ENCODE peak calls at places on chromosomes 12 and 14, in eight cellular contexts. W is adipocyte, I is neural progenitor cell, V is DND-41, R is stomach, Z is ovary, K is esophagus squamous epithelium, M is heart left ventricle. U is an unnamed sample.

GRCh38 chr12:64323476-64324225 is 66.9 kb downstream of the C12orf56 start:
- DNase-seq in W (peak; percentile 73), I (no peak), V (no peak), R (no peak), Z (no peak), K (no peak), M (no peak), U (no peak)

GRCh38 chr12:43444940-43445564 is 107.0 kb downstream of the ADAMTS20 start:
- DNase-seq in W (peak; percentile 82), I (peak; percentile 74), V (peak; percentile 58), R (peak; percentile 51), Z (no peak), K (no peak), M (peak; percentile 14), U (peak; percentile 11)

GRCh38 chr14:104917992-104918391 is 6.7 kb upstream of the PLD4 start:
- DNase-seq in W (no peak), I (no peak), V (no peak), R (no peak), Z (no peak), K (no peak), M (no peak), U (no peak)

GRCh38 chr12:106031736-106032135 is 107.0 kb downstream of the NUAK1 start:
- DNase-seq in W (no peak), I (no peak), V (no peak), R (no peak), Z (no peak), K (no peak), M (no peak), U (no peak)

GRCh38 chr14:100203146-100203545 is 35.8 kb upstream of the YY1 start:
- DNase-seq in W (no peak), I (no peak), V (no peak), R (no peak), Z (no peak), K (no peak), M (no peak), U (no peak)

GRCh38 chr12:52242442-52243263 is 9.6 kb downstream of the KRT7 start:
- DNase-seq in W (no peak), I (no peak), V (no peak), R (no peak), Z (no peak), K (no peak), M (no peak), U (no peak)

GRCh38 chr12:130495156-130495555 is 157.5 kb downstream of the PIWIL1 start:
- DNase-seq in W (no peak), I (no peak), V (no peak), R (no peak), Z (no peak), K (no peak), M (no peak), U (no peak)

GRCh38 chr14:56056031-56056430 is 62.2 kb upstream of the PELI2 start:
- DNase-seq in W (no peak), I (no peak), V (no peak), R (no peak), Z (no peak), K (no peak), M (no peak), U (no peak)

GRCh38 chr12:46933947-46934346 is 108.2 kb upstream of the SLC38A4 start:
- DNase-seq in W (peak; percentile 87), I (peak; percentile 39), V (peak; percentile 9), R (no peak), Z (no peak), K (no peak), M (no peak), U (no peak)

GRCh38 chr12:122684297-122684696 is 18.9 kb downstream of the HCAR2 start:
- DNase-seq in W (no peak), I (no peak), V (no peak), R (no peak), Z (no peak), K (no peak), M (no peak), U (no peak)

GRCh38 chr12:94731733-94732360 is 81.5 kb upstream of the TMCC3 start:
- DNase-seq in W (no peak), I (peak; percentile 82), V (no peak), R (no peak), Z (no peak), K (no peak), M (no peak), U (no peak)

GRCh38 chr12:110606253-110606611 is 7.7 kb upstream of the TCTN1 start:
- DNase-seq in W (no peak), I (no peak), V (no peak), R (no peak), Z (no peak), K (no peak), M (no peak), U (no peak)

GRCh38 chr12:109726511-109727038 is 12.9 kb downstream of the FAM222A start:
- DNase-seq in W (no peak), I (no peak), V (no peak), R (no peak), Z (no peak), K (no peak), M (no peak), U (no peak)

GRCh38 chr12:132942611-132943010 is 13.5 kb downstream of the ZNF605 start:
- DNase-seq in W (no peak), I (no peak), V (no peak), R (no peak), Z (no peak), K (no peak), M (no peak), U (no peak)

GRCh38 chr12:132945806-132946506 is 10.2 kb downstream of the ZNF605 start:
- DNase-seq in W (no peak), I (no peak), V (no peak), R (no peak), Z (no peak), K (no peak), M (no peak), U (no peak)

GRCh38 chr12:132949936-132950837 is 5.9 kb downstream of the ZNF605 start:
- DNase-seq in W (no peak), I (no peak), V (no peak), R (no peak), Z (no peak), K (no peak), M (no peak), U (no peak)

GRCh38 chr12:132948146-132949066 is 7.7 kb downstream of the ZNF605 start:
- DNase-seq in W (no peak), I (no peak), V (no peak), R (no peak), Z (no peak), K (no peak), M (no peak), U (no peak)

GRCh38 chr12:132946507-132946820 is 9.6 kb downstream of the ZNF605 start:
- DNase-seq in W (no peak), I (no peak), V (no peak), R (no peak), Z (no peak), K (no peak), M (no peak), U (no peak)
- H3K9me3 ChIP-seq in W (peaks cover 98% of the 10 kb centered on the region), I (peaks cover 2% of the 10 kb centered on the region), V (peaks cover 79% of the 10 kb centered on the region), R (peaks cover 86% of the 10 kb centered on the region), Z (no peaks in the 10 kb centered on the region), K (peaks cover 97% of the 10 kb centered on the region), M (no peaks in the 10 kb centered on the region), U (peaks cover 51% of the 10 kb centered on the region)

GRCh38 chr14:69983317-69983716 is 104.1 kb downstream of the SMOC1 start:
- DNase-seq in W (no peak), I (no peak), V (no peak), R (no peak), Z (no peak), K (no peak), M (no peak), U (no peak)

GRCh38 chr14:69985456-69985855 is 106.2 kb downstream of the SMOC1 start:
- DNase-seq in W (peak; percentile 58), I (no peak), V (no peak), R (no peak), Z (no peak), K (no peak), M (no peak), U (no peak)

GRCh38 chr14:69982220-69982795 is 103.1 kb downstream of the SMOC1 start:
- DNase-seq in W (no peak), I (no peak), V (no peak), R (no peak), Z (no peak), K (no peak), M (no peak), U (no peak)

GRCh38 chr14:69980457-69981414 is 101.5 kb downstream of the SMOC1 start:
- DNase-seq in W (no peak), I (peak; percentile 62), V (no peak), R (no peak), Z (no peak), K (no peak), M (no peak), U (no peak)

GRCh38 chr14:69979882-69980281 is 100.7 kb downstream of the SMOC1 start:
- DNase-seq in W (no peak), I (no peak), V (no peak), R (no peak), Z (no peak), K (no peak), M (no peak), U (no peak)
- H3K27me3 ChIP-seq in W (no peaks in the 10 kb centered on the region), I (no peaks in the 10 kb centered on the region), V (peaks cover 5% of the 10 kb centered on the region), R (no peaks in the 10 kb centered on the region), Z (no peaks in the 10 kb centered on the region), K (no peaks in the 10 kb centered on the region), M (no peaks in the 10 kb centered on the region), U (peaks cover 8% of the 10 kb centered on the region)

GRCh38 chr14:29940482-29940881 is 12.8 kb upstream of the PRKD1 start:
- DNase-seq in W (no peak), I (no peak), V (no peak), R (no peak), Z (no peak), K (no peak), M (no peak), U (no peak)
- H3K9me3 ChIP-seq in W (peaks cover 10% of the 10 kb centered on the region), I (no peaks in the 10 kb centered on the region), V (no peaks in the 10 kb centered on the region), R (no peaks in the 10 kb centered on the region), Z (no peaks in the 10 kb centered on the region), K (no peaks in the 10 kb centered on the region), M (peaks cover 2% of the 10 kb centered on the region), U (peaks cover 3% of the 10 kb centered on the region)

GRCh38 chr12:113049976-113050742 is 6.4 kb upstream of the DTX1 start:
- DNase-seq in W (no peak), I (peak; percentile 61), V (no peak), R (no peak), Z (no peak), K (no peak), M (no peak), U (no peak)

GRCh38 chr12:113048716-113049127 is 7.8 kb upstream of the DTX1 start:
- DNase-seq in W (peak; percentile 92), I (peak; percentile 85), V (peak; percentile 84), R (peak; percentile 57), Z (no peak), K (no peak), M (no peak), U (peak; percentile 42)

GRCh38 chr12:113050808-113051207 is 5.7 kb upstream of the DTX1 start:
- DNase-seq in W (no peak), I (no peak), V (no peak), R (no peak), Z (no peak), K (no peak), M (no peak), U (no peak)

GRCh38 chr12:113052326-113052725 is 4.2 kb upstream of the DTX1 start:
- DNase-seq in W (no peak), I (no peak), V (peak; percentile 70), R (no peak), Z (no peak), K (no peak), M (no peak), U (no peak)

DNA sequence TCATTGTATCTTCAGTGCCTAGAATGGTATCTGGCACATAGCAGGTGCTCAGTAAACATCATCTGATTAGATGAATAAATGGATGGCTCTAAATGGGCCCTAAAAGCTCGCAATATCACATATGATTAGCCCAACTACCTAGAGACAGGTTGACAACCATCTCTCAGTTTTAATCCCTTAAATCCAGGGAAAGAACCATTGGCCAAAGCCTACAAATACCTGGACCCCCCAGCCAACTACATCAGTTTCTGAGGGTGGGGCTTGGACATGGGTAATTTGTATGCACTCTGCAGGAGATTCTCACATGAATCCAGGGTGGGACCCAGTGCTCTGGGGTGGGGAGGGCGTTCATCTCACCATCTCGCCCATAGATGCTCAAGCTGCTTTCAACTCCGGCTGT is 4.8 kb upstream of the DTX1 start:
- DNase-seq in W (no peak), I (no peak), V (no peak), R (no peak), Z (no peak), K (no peak), M (no peak), U (no peak)
- H3K27me3 ChIP-seq in W (peaks cover 46% of the 10 kb centered on the region), I (peaks cover 71% of the 10 kb centered on the region), V (no peaks in the 10 kb centered on the region), R (peaks cover 22% of the 10 kb centered on the region), Z (no peaks in the 10 kb centered on the region), K (peaks cover 6% of the 10 kb centered on the region), M (peaks cover 10% of the 10 kb centered on the region), U (no peaks in the 10 kb centered on the region)

U was measured in CD4-positive, alpha-beta T cell.